ENCODE peak calls at places on chromosomes 4 and X, in five cellular contexts. One of them, this sample, is unnamed.

GRCh38 chr4:6951880-6952381 is 42.3 kb downstream of the TBC1D14 start:
- DNase-seq in MM.1S: no peak
- DNase-seq in HCT116: no peak
- DNase-seq in GM23338: no peak
- DNase-seq in neural progenitor cell: no peak
- DNase-seq in this sample: no peak

GRCh38 chr4:114780205-114780604 is 181.6 kb downstream of the UGT8 start:
- DNase-seq in HCT116: peak; percentile 24
- DNase-seq in neural progenitor cell: peak; percentile 68
- DNase-seq in MM.1S: peak; percentile 9
- DNase-seq in GM23338: peak; percentile 80
- DNase-seq in this sample: peak; percentile 51

GRCh38 chr4:21512351-21512750 is 436.2 kb downstream of the KCNIP4 start:
- DNase-seq in MM.1S: peak; percentile 56
- DNase-seq in HCT116: peak; percentile 4
- DNase-seq in neural progenitor cell: peak; percentile 64
- DNase-seq in GM23338: peak; percentile 80
- DNase-seq in this sample: peak; percentile 64

GRCh38 chrX:71543316-71543715 is 10.4 kb downstream of the OGT start:
- DNase-seq in HCT116: no peak
- DNase-seq in GM23338: no peak
- DNase-seq in MM.1S: no peak
- DNase-seq in neural progenitor cell: no peak
- DNase-seq in this sample: peak; percentile 25

GRCh38 chrX:46251755-46252154 is 293.5 kb downstream of the ZNF674 start:
- DNase-seq in neural progenitor cell: no peak
- DNase-seq in HCT116: no peak
- DNase-seq in GM23338: no peak
- DNase-seq in MM.1S: no peak
- DNase-seq in this sample: peak; percentile 13

GRCh38 chr4:26420903-26421302 is 69.4 kb downstream of the CCKAR start:
- DNase-seq in GM23338: no peak
- DNase-seq in neural progenitor cell: no peak
- DNase-seq in HCT116: no peak
- DNase-seq in MM.1S: no peak
- DNase-seq in this sample: no peak

GRCh38 chrX:54891573-54891972 is 29.1 kb upstream of the TRO start:
- DNase-seq in MM.1S: peak; percentile 42
- DNase-seq in GM23338: peak; percentile 46
- DNase-seq in neural progenitor cell: peak; percentile 54
- DNase-seq in HCT116: peak; percentile 23
- DNase-seq in this sample: peak; percentile 30

GRCh38 chr4:86778169-86778568 is 71.0 kb downstream of the SLC10A6 start:
- DNase-seq in GM23338: no peak
- DNase-seq in neural progenitor cell: no peak
- DNase-seq in HCT116: no peak
- DNase-seq in MM.1S: no peak
- DNase-seq in this sample: no peak

GRCh38 chrX:103248553-103248952 is 6.4 kb downstream of the TCEAL8 start:
- DNase-seq in GM23338: peak; percentile 10
- DNase-seq in MM.1S: no peak
- DNase-seq in HCT116: peak; percentile 8
- DNase-seq in neural progenitor cell: no peak
- DNase-seq in this sample: no peak

GRCh38 chr4:148071009-148071408 is 339.1 kb downstream of the ARHGAP10 start:
- DNase-seq in neural progenitor cell: no peak
- DNase-seq in GM23338: no peak
- DNase-seq in MM.1S: no peak
- DNase-seq in HCT116: no peak
- DNase-seq in this sample: no peak

GRCh38 chrX:26649534-26649933 is 433.6 kb downstream of the MAGEB5 start:
- DNase-seq in neural progenitor cell: peak; percentile 29
- DNase-seq in GM23338: peak; percentile 53
- DNase-seq in HCT116: peak; percentile 40
- DNase-seq in MM.1S: peak; percentile 29
- DNase-seq in this sample: peak; percentile 9

GRCh38 chrX:44675364-44676024 is 132.8 kb upstream of the FUNDC1 start:
- DNase-seq in GM23338: no peak
- DNase-seq in MM.1S: no peak
- DNase-seq in HCT116: no peak
- DNase-seq in neural progenitor cell: no peak
- DNase-seq in this sample: peak; percentile 19

GRCh38 chrX:17039826-17040225 is 93.4 kb downstream of the REPS2 start:
- DNase-seq in neural progenitor cell: no peak
- DNase-seq in MM.1S: no peak
- DNase-seq in HCT116: no peak
- DNase-seq in GM23338: no peak
- DNase-seq in this sample: no peak

GRCh38 chrX:39162322-39162721 is 361.1 kb downstream of the MID1IP1 start:
- DNase-seq in MM.1S: no peak
- DNase-seq in HCT116: no peak
- DNase-seq in GM23338: peak; percentile 44
- DNase-seq in neural progenitor cell: peak; percentile 54
- DNase-seq in this sample: peak; percentile 45

GRCh38 chr4:130432289-130432688 is 1336.3 kb downstream of the C4orf33 start:
- DNase-seq in neural progenitor cell: no peak
- DNase-seq in GM23338: no peak
- DNase-seq in HCT116: no peak
- DNase-seq in MM.1S: no peak
- DNase-seq in this sample: no peak

GRCh38 chr4:87491436-87491835 is 37.7 kb downstream of the SPARCL1 start:
- DNase-seq in MM.1S: no peak
- DNase-seq in HCT116: no peak
- DNase-seq in neural progenitor cell: no peak
- DNase-seq in GM23338: no peak
- DNase-seq in this sample: no peak

GRCh38 chr4:7226464-7226863 is 34.1 kb downstream of the SORCS2 start:
- DNase-seq in HCT116: no peak
- DNase-seq in MM.1S: no peak
- DNase-seq in neural progenitor cell: peak; percentile 68
- DNase-seq in GM23338: no peak
- DNase-seq in this sample: no peak

GRCh38 chrX:11499076-11500044 is 166.4 kb downstream of the ARHGAP6 start:
- DNase-seq in MM.1S: no peak
- DNase-seq in HCT116: no peak
- DNase-seq in GM23338: no peak
- DNase-seq in neural progenitor cell: no peak
- DNase-seq in this sample: peak; percentile 34

GRCh38 chr4:81109356-81109755 is 78.8 kb downstream of the BMP3 start:
- DNase-seq in MM.1S: no peak
- DNase-seq in HCT116: no peak
- DNase-seq in neural progenitor cell: no peak
- DNase-seq in GM23338: no peak
- DNase-seq in this sample: no peak

GRCh38 chr4:2497931-2498330 is 29.0 kb downstream of the RNF4 start:
- DNase-seq in GM23338: no peak
- DNase-seq in MM.1S: peak; percentile 42
- DNase-seq in HCT116: no peak
- DNase-seq in neural progenitor cell: no peak
- DNase-seq in this sample: no peak

GRCh38 chr4:82797591-82798081 is 960 bp downstream of the SCD5 start:
- DNase-seq in neural progenitor cell: peak; percentile 61
- DNase-seq in GM23338: peak; percentile 46
- DNase-seq in MM.1S: no peak
- DNase-seq in HCT116: no peak
- DNase-seq in this sample: no peak

GRCh38 chrX:13254076-13254785 is 65.6 kb downstream of the ATXN3L start:
- DNase-seq in HCT116: no peak
- DNase-seq in neural progenitor cell: peak; percentile 5
- DNase-seq in GM23338: no peak
- DNase-seq in MM.1S: peak; percentile 53
- DNase-seq in this sample: peak; percentile 82

GRCh38 chr4:115126487-115126886 is 13.1 kb upstream of the NDST4 start:
- DNase-seq in MM.1S: no peak
- DNase-seq in neural progenitor cell: no peak
- DNase-seq in HCT116: no peak
- DNase-seq in GM23338: no peak
- DNase-seq in this sample: no peak

GRCh38 chr4:2330119-2331042 is 68.5 kb upstream of the MXD4 start:
- DNase-seq in HCT116: peak; percentile 40
- DNase-seq in GM23338: no peak
- DNase-seq in MM.1S: no peak
- DNase-seq in neural progenitor cell: no peak
- DNase-seq in this sample: peak; percentile 65

GRCh38 chr4:114163051-114163450 is 183.6 kb upstream of the ARSJ start:
- DNase-seq in neural progenitor cell: no peak
- DNase-seq in HCT116: no peak
- DNase-seq in MM.1S: no peak
- DNase-seq in GM23338: no peak
- DNase-seq in this sample: no peak

GRCh38 chrX:41528784-41529183 is 81.6 kb downstream of the NYX start:
- DNase-seq in HCT116: no peak
- DNase-seq in MM.1S: no peak
- DNase-seq in neural progenitor cell: no peak
- DNase-seq in GM23338: no peak
- DNase-seq in this sample: no peak

GRCh38 chrX:13092455-13092941 is 48.1 kb upstream of the FAM9C start:
- DNase-seq in HCT116: no peak
- DNase-seq in GM23338: no peak
- DNase-seq in neural progenitor cell: no peak
- DNase-seq in MM.1S: no peak
- DNase-seq in this sample: no peak

GRCh38 chrX:36436286-36436860 is 516.8 kb downstream of the CFAP47 start:
- DNase-seq in GM23338: no peak
- DNase-seq in HCT116: no peak
- DNase-seq in MM.1S: no peak
- DNase-seq in neural progenitor cell: no peak
- DNase-seq in this sample: no peak

GRCh38 chr4:64539234-64539849 is 130.1 kb upstream of the TECRL start:
- DNase-seq in MM.1S: peak; percentile 71
- DNase-seq in GM23338: peak; percentile 78
- DNase-seq in neural progenitor cell: peak; percentile 68
- DNase-seq in HCT116: peak; percentile 16
- DNase-seq in this sample: peak; percentile 76

GRCh38 chrX:118058924-118059323 is 57.7 kb downstream of the KLHL13 start:
- DNase-seq in GM23338: no peak
- DNase-seq in HCT116: no peak
- DNase-seq in neural progenitor cell: no peak
- DNase-seq in MM.1S: no peak
- DNase-seq in this sample: no peak

GRCh38 chr4:75841641-75842520 is 60.4 kb downstream of the PPEF2 start:
- DNase-seq in neural progenitor cell: peak; percentile 28
- DNase-seq in GM23338: peak; percentile 46
- DNase-seq in MM.1S: no peak
- DNase-seq in HCT116: no peak
- DNase-seq in this sample: no peak

GRCh38 chrX:82237328-82237727 is 1035.4 kb downstream of the SH3BGRL start:
- DNase-seq in MM.1S: no peak
- DNase-seq in GM23338: no peak
- DNase-seq in neural progenitor cell: no peak
- DNase-seq in HCT116: no peak
- DNase-seq in this sample: no peak

GRCh38 chrX:24862343-24862742 is 153.4 kb downstream of the ARX start:
- DNase-seq in MM.1S: no peak
- DNase-seq in HCT116: no peak
- DNase-seq in GM23338: no peak
- DNase-seq in neural progenitor cell: no peak
- DNase-seq in this sample: no peak

GRCh38 chrX:109399831-109400230 is 82.1 kb downstream of the GUCY2F start:
- DNase-seq in neural progenitor cell: peak; percentile 86
- DNase-seq in MM.1S: no peak
- DNase-seq in HCT116: no peak
- DNase-seq in GM23338: no peak
- DNase-seq in this sample: no peak

GRCh38 chr4:67052981-67053380 is 492.3 kb downstream of the CENPC start:
- DNase-seq in neural progenitor cell: no peak
- DNase-seq in GM23338: no peak
- DNase-seq in MM.1S: no peak
- DNase-seq in HCT116: no peak
- DNase-seq in this sample: no peak
- H3K4me2 ChIP-seq in neural progenitor cell: no peak overlapping the region
- H3K4me2 ChIP-seq in GM23338: no peak overlapping the region
- H3K4me2 ChIP-seq in MM.1S: no peak overlapping the region
- H3K4me2 ChIP-seq in HCT116: no peak overlapping the region
- H3K4me2 ChIP-seq in this sample: no peak overlapping the region

GRCh38 chr4:53653484-53654053 is 62.3 kb upstream of the LNX1 start:
- DNase-seq in HCT116: no peak
- DNase-seq in neural progenitor cell: peak; percentile 28
- DNase-seq in GM23338: no peak
- DNase-seq in MM.1S: no peak
- DNase-seq in this sample: peak; percentile 52
- TF ChIP-seq EZH2phosphoT487 in HCT116: no peak
- TF ChIP-seq EZH2phosphoT487 in neural progenitor cell: no peak
- TF ChIP-seq EZH2phosphoT487 in GM23338: no peak
- TF ChIP-seq EZH2phosphoT487 in MM.1S: no peak
- TF ChIP-seq EZH2phosphoT487 in this sample: no peak

GRCh38 chr4:186724048-186724860 is 598 bp upstream of the FAT1 start:
- DNase-seq in MM.1S: peak; percentile 54
- DNase-seq in GM23338: peak; percentile 91
- DNase-seq in neural progenitor cell: peak; percentile 75
- DNase-seq in HCT116: no peak
- DNase-seq in this sample: peak; percentile 76
- H3K27me3 ChIP-seq in MM.1S: no peaks in the 10 kb centered on the region
- H3K27me3 ChIP-seq in GM23338: peaks cover 53% of the 10 kb centered on the region
- H3K27me3 ChIP-seq in neural progenitor cell: no peaks in the 10 kb centered on the region
- H3K27me3 ChIP-seq in HCT116: no peaks in the 10 kb centered on the region
- H3K27me3 ChIP-seq in this sample: no peaks in the 10 kb centered on the region

GRCh38 chr4:124945422-124945821 is 232.9 kb upstream of the ANKRD50 start:
- DNase-seq in MM.1S: peak; percentile 93
- DNase-seq in HCT116: no peak
- DNase-seq in neural progenitor cell: no peak
- DNase-seq in GM23338: no peak
- DNase-seq in this sample: no peak
- H3K4me2 ChIP-seq in MM.1S: peak overlapping the region; percentile 55
- H3K4me2 ChIP-seq in HCT116: peak overlapping the region; percentile 64
- H3K4me2 ChIP-seq in neural progenitor cell: no peak overlapping the region
- H3K4me2 ChIP-seq in GM23338: no peak overlapping the region
- H3K4me2 ChIP-seq in this sample: no peak overlapping the region

GRCh38 chrX:86047174-86047991 is at the start of gene CHM:
- DNase-seq in HCT116: peak; percentile 57
- DNase-seq in neural progenitor cell: peak; percentile 72
- DNase-seq in GM23338: peak; percentile 81
- DNase-seq in MM.1S: peak; percentile 89
- DNase-seq in this sample: peak; percentile 78
- TF ChIP-seq EZH2phosphoT487 in HCT116: no peak
- TF ChIP-seq EZH2phosphoT487 in neural progenitor cell: no peak
- TF ChIP-seq EZH2phosphoT487 in GM23338: no peak
- TF ChIP-seq EZH2phosphoT487 in MM.1S: no peak
- TF ChIP-seq EZH2phosphoT487 in this sample: no peak

This sample was measured in hepatocyte.